ENCODE peak calls at places on chromosomes 13 and 19, in four cellular contexts. P is HepG2, K is GM23338, Z is HCT116. L is an unnamed sample.

GRCh38 chr19:10230904-10231623 is at the start of gene S1PR2:
- DNase-seq in K (peak), Z (peak), P (peak), L (peak)

GRCh38 chr13:84658881-84659661 is 776.8 kb upstream of the SLITRK1 start:
- DNase-seq in Z (no peak), K (no peak), P (no peak), L (no peak)

GRCh38 chr13:20402881-20403280 is 122.8 kb downstream of the CRYL1 start:
- DNase-seq in K (no peak), P (no peak), Z (no peak), L (no peak)

GRCh38 chr19:10797078-10797477 is 38.9 kb downstream of the TMED1 start:
- DNase-seq in Z (no peak), P (no peak), K (no peak), L (no peak)

GRCh38 chr19:48686103-48686502 is 9.7 kb upstream of the FUT2 start:
- DNase-seq in K (no peak), Z (no peak), P (peak), L (no peak)

GRCh38 chr13:37446503-37446902 is 152.1 kb downstream of the POSTN start:
- DNase-seq in K (no peak), P (no peak), Z (no peak), L (no peak)

GRCh38 chr19:47778954-47779351 is 450 bp downstream of the SELENOW start:
- DNase-seq in P (no peak), K (no peak), Z (no peak), L (peak)

GRCh38 chr13:83499286-83499685 is 383.0 kb downstream of the SLITRK1 start:
- DNase-seq in P (no peak), K (no peak), Z (no peak), L (no peak)

GRCh38 chr13:108961542-108962125 is 332.2 kb downstream of the MYO16 start:
- DNase-seq in P (peak), Z (peak), K (peak), L (peak)

GRCh38 chr13:106343831-106344230 is 191.6 kb downstream of the EFNB2 start:
- DNase-seq in Z (no peak), K (no peak), P (no peak), L (peak)

GRCh38 chr19:46990998-46991676 is 28.5 kb upstream of the NPAS1 start:
- DNase-seq in K (peak), P (peak), Z (peak), L (peak)

GRCh38 chr13:28885191-28885590 is 65.1 kb downstream of the MTUS2 start:
- DNase-seq in P (no peak), K (no peak), Z (no peak), L (no peak)
- H3K4me2 ChIP-seq in P (no peak), K (no peak), Z (no peak), L (no peak)

GRCh38 chr19:35696835-35697234 is 7.5 kb upstream of the ZBTB32 start:
- DNase-seq in Z (no peak), K (no peak), P (peak), L (no peak)

GRCh38 chr19:35703343-35703742 is 1.0 kb upstream of the ZBTB32 start:
- DNase-seq in P (no peak), K (peak), Z (no peak), L (no peak)

GRCh38 chr19:35708391-35708790 is 4.0 kb downstream of the ZBTB32 start:
- DNase-seq in P (no peak), K (no peak), Z (no peak), L (no peak)

GRCh38 chr19:35704218-35704617 is at the start of gene ZBTB32:
- DNase-seq in Z (no peak), K (peak), P (no peak), L (peak)

DNA sequence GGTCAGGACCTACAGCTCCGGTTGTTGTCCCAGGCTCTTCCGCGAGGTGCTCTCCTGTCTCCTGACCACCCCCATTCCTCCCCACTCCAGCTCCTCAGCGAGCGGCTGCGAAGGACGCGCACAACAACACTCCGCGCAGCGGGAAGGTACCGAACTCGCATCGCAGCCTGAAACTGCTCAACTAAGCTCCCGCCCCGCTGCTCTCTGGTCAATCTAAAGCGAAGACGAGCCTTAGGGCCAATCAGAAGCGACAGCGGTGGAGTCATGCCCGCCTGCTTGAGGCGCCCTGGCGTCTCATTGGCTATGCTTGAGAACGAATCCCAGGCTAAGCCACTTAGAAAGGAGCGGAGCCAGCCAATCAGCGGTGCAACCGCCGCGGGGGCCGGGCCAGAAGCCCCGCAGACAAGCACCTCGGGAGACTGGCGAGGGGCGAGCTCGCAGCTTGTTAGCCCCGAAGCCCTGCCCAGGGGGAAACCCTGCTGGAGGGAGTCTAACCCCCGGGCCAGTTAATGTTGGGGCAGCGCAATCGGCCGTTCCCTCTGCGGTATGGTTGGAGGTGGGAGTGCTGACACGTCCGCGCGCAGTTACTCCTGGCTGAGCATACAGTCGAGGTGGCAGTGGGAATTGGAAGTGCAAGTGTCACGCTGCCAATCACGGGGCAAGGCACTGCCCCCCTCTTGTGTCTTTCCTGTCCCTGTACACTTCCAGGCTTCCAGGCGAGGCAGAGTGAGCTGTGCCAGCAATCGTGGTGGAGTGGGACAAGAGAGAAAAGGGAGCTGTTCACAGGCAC is 1.9 kb upstream of the ZBTB32 start:
- DNase-seq in P (peak), K (peak), Z (peak), L (peak)
- TF ChIP-seq POLR2AphosphoS5 in P (peak), K (peak), Z (peak), L (no peak)

GRCh38 chr19:13888281-13888680 is 11.3 kb downstream of the NANOS3 start:
- DNase-seq in P (no peak), K (no peak), Z (no peak), L (no peak)

GRCh38 chr19:13896227-13896626 is 9.7 kb downstream of the BRME1 start:
- DNase-seq in P (no peak), K (no peak), Z (no peak), L (no peak)

GRCh38 chr19:13890136-13890535 is 13.2 kb downstream of the NANOS3 start:
- DNase-seq in K (no peak), Z (no peak), P (no peak), L (no peak)

GRCh38 chr19:13894552-13894951 is 11.4 kb downstream of the BRME1 start:
- DNase-seq in Z (no peak), P (no peak), K (no peak), L (no peak)

GRCh38 chr19:13892885-13893284 is 13.0 kb downstream of the BRME1 start:
- DNase-seq in K (no peak), P (no peak), Z (no peak), L (peak)
- H2AFZ ChIP-seq in K (no peak), P (no peak), Z (no peak), L (peak)

GRCh38 chr19:1441677-1442438 is 3.7 kb downstream of the RPS15 start:
- DNase-seq in K (no peak), Z (no peak), P (no peak), L (no peak)
- H3K4me2 ChIP-seq in K (no peak), Z (peak), P (no peak), L (no peak)

DNA sequence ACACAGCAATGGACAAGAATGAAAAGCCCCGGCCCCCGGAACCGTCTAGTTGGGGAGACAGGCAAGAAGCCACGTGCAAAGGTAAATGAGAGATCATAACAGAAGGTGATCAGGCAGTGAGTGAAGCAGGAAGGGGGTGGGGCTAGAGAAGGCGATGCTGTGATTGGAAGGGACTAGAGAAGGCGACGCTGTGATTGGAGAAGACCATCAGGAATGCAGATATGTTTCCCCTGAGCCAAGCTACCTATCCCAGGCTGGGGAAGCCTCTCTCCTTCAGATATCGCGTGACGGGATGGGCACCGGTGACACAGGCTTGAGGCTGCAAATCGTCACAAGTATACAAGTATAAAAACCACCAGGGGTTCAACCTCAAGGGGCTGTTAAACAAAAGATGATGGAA is 21.8 kb downstream of the DCAF15 start:
- DNase-seq in K (peak), P (no peak), Z (peak), L (no peak)
- TF ChIP-seq POLR2AphosphoS5 in K (peak), P (no peak), Z (no peak), L (no peak)

GRCh38 chr19:41877916-41878905 is 1.1 kb downstream of the CD79A start:
- DNase-seq in K (no peak), Z (no peak), P (no peak), L (no peak)
- H2AFZ ChIP-seq in K (peak), Z (no peak), P (no peak), L (no peak)

GRCh38 chr19:584240-585001 is 5.3 kb upstream of the HCN2 start:
- DNase-seq in K (peak), P (no peak), Z (no peak), L (peak)
- H3K4me2 ChIP-seq in K (no peak), P (no peak), Z (no peak), L (no peak)

GRCh38 chr19:39362682-39363657 is 20.7 kb downstream of the SAMD4B start:
- DNase-seq in Z (no peak), K (no peak), P (no peak), L (peak)
- TF ChIP-seq POLR2AphosphoS5 in Z (no peak), K (no peak), P (no peak), L (no peak)

GRCh38 chr13:30115257-30115600 is 192.1 kb downstream of the KATNAL1 start:
- DNase-seq in K (no peak), Z (no peak), P (no peak), L (no peak)

GRCh38 chr13:30116379-30116778 is 191.0 kb downstream of the KATNAL1 start:
- DNase-seq in Z (no peak), K (no peak), P (no peak), L (no peak)

GRCh38 chr13:30113983-30114491 is 193.3 kb downstream of the KATNAL1 start:
- DNase-seq in K (peak), Z (no peak), P (peak), L (no peak)

GRCh38 chr13:30113531-30113930 is 193.8 kb downstream of the KATNAL1 start:
- DNase-seq in P (no peak), K (no peak), Z (no peak), L (no peak)

DNA sequence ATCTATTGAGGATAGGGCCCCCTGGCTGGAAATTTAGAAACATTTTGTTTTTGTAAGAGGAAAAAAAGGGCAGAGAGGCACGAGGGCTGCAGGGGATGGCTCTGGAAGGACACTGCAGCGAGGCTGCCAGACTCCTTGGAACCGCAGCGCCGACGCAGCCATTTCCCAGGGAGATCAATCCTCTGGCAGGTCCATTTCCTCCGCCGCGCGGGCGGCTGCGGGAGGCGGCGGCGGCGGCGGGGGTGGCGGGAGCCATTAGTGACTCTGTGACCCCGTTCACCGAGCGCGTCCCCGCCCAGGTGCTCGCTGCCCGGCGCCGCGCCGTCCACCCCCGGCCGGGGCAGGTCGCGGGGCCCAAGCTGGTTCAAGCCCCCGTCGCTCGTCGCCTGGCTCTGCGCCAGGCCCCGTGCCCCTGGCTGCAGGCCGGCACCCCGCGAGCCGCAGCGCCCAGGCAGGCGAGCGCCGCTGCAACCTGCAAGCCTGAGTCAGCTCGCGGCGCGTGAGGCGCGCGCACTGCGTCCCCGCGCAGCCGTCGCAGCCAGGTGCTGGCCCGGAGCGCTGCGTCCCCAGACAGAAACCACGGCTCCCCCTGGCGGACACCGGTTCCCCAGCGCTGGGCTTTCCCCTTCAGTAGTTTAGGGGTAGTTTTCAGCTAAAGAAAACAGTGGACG is 192.6 kb downstream of the KATNAL1 start:
- DNase-seq in Z (peak), K (peak), P (peak), L (peak)
- H2AFZ ChIP-seq in Z (peak), K (peak), P (peak), L (peak)